ENCODE peak calls at places on chromosomes 6 and 20, in ten cellular contexts. S, V, E, A, Q, Y, P, D, G and H are unnamed samples. For H3K4me1, the result is how much of the 10 kb centered on the place peaks cover.

GRCh38 chr6:131652472-131652871 is 15.4 kb downstream of the ENPP3 start:
- DNase-seq in S (no peak), V (no peak), E (no peak), A (no peak), Q (no peak), Y (peak), P (no peak), D (no peak), G (no peak), H (no peak)

GRCh38 chr6:166662690-166663089 is 35.6 kb upstream of the RPS6KA2 start:
- DNase-seq in S (no peak), V (no peak), E (no peak), A (no peak), Q (no peak), Y (no peak), P (no peak), D (no peak), G (no peak), H (no peak)

GRCh38 chr6:166046232-166046631 is 121.4 kb downstream of the TBXT start:
- DNase-seq in S (no peak), V (no peak), E (no peak), A (no peak), Q (no peak), Y (no peak), P (no peak), D (no peak), G (peak), H (no peak)

GRCh38 chr6:36788768-36789167 is 50.5 kb downstream of the CPNE5 start:
- DNase-seq in S (no peak), V (no peak), E (no peak), A (no peak), Q (no peak), Y (no peak), P (no peak), D (no peak), G (no peak), H (no peak)

GRCh38 chr6:131982740-131983259 is 31.6 kb upstream of the CCN2 start:
- DNase-seq in S (no peak), V (no peak), E (no peak), A (no peak), Q (no peak), Y (no peak), P (no peak), D (no peak), G (no peak), H (no peak)

GRCh38 chr6:21587182-21587924 is 6.2 kb upstream of the SOX4 start:
- DNase-seq in S (peak), V (no peak), E (peak), A (peak), Q (peak), Y (peak), P (peak), D (peak), G (peak), H (no peak)

GRCh38 chr6:113464959-113465358 is 392.2 kb upstream of the MARCKS start:
- DNase-seq in S (no peak), V (no peak), E (no peak), A (no peak), Q (no peak), Y (no peak), P (no peak), D (no peak), G (peak), H (no peak)

GRCh38 chr6:126444874-126445273 is 105.0 kb downstream of the CENPW start:
- DNase-seq in S (no peak), V (no peak), E (no peak), A (no peak), Q (no peak), Y (no peak), P (no peak), D (no peak), G (no peak), H (no peak)

GRCh38 chr6:41406821-41407787 is 71.7 kb downstream of the NCR2 start:
- DNase-seq in S (no peak), V (no peak), E (peak), A (peak), Q (no peak), Y (no peak), P (no peak), D (no peak), G (no peak), H (no peak)

GRCh38 chr20:22213271-22213670 is 371.1 kb downstream of the FOXA2 start:
- DNase-seq in S (no peak), V (no peak), E (no peak), A (no peak), Q (no peak), Y (peak), P (no peak), D (no peak), G (no peak), H (no peak)

GRCh38 chr6:149235130-149235561 is 82.4 kb upstream of the TAB2 start:
- DNase-seq in S (no peak), V (no peak), E (peak), A (no peak), Q (no peak), Y (no peak), P (no peak), D (no peak), G (peak), H (no peak)

GRCh38 chr6:131844243-131844841 is 36.5 kb downstream of the ENPP1 start:
- DNase-seq in S (no peak), V (no peak), E (no peak), A (no peak), Q (no peak), Y (no peak), P (no peak), D (no peak), G (peak), H (no peak)

GRCh38 chr20:35042268-35042667 is 50.3 kb downstream of the TRPC4AP start:
- DNase-seq in S (no peak), V (no peak), E (no peak), A (no peak), Q (no peak), Y (no peak), P (no peak), D (peak), G (no peak), H (no peak)
- H3K27ac ChIP-seq in S (no peak), V (no peak), E (no peak), A (no peak), Q (no peak), Y (no peak), P (no peak), D (peak), G (no peak), H (no peak)

GRCh38 chr6:53919881-53920360 is 125.1 kb downstream of the LRRC1 start:
- DNase-seq in S (no peak), V (no peak), E (no peak), A (no peak), Q (no peak), Y (no peak), P (no peak), D (no peak), G (no peak), H (no peak)

GRCh38 chr6:53917464-53917842 is 122.6 kb downstream of the LRRC1 start:
- DNase-seq in S (no peak), V (no peak), E (no peak), A (no peak), Q (no peak), Y (no peak), P (no peak), D (no peak), G (no peak), H (no peak)

GRCh38 chr6:53916804-53917463 is 122.1 kb downstream of the LRRC1 start:
- DNase-seq in S (no peak), V (no peak), E (no peak), A (no peak), Q (no peak), Y (no peak), P (no peak), D (no peak), G (no peak), H (no peak)

GRCh38 chr6:53920881-53921280 is 126.1 kb downstream of the LRRC1 start:
- DNase-seq in S (no peak), V (no peak), E (no peak), A (no peak), Q (no peak), Y (no peak), P (no peak), D (no peak), G (no peak), H (no peak)

DNA sequence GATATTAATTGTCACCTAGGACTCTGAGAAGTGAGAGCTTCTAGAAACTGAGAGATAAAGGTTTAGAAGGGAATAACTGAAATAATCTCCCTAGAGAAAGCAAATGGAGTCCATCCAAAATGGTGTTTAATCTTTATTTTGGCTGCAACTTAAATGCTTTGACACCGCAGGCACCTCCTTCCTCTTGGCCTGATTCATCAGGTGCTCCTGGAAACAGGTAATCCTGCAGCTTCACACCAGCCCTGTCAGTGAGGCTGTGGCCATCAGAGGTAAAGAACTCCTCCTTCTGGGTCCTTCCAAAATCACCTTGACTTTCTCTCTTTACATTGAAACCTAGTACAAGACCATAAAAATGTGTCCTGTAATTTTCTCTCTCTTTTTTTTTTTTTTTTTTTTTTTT is 124.0 kb downstream of the LRRC1 start:
- DNase-seq in S (no peak), V (no peak), E (no peak), A (no peak), Q (no peak), Y (peak), P (no peak), D (no peak), G (no peak), H (no peak)
- H3K4me1 ChIP-seq in S (under half), V (under half), E (under half), A (under half), Q (under half), Y (under half), P (under half), D (under half), G (under half), H (under half)

DNA sequence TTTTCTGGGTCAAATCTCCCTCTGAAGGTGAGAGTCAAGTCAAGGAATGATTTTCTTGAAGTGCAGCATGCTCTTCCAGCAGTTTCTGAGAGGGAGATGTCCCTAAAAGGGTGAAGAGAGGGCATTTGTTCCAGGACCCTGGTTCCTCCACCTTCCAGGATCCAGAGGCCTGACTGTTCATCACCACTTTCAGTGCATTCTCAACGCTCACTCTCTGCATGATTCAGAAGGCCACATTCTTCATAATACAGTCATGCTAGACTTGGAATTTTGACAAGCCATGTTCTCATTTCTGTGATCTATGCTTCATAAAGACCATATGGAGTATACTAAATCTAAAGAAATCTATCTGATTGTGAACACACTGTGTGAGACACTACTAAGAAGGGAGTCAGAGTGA is 85.1 kb downstream of the PDE7B start:
- DNase-seq in S (no peak), V (no peak), E (no peak), A (no peak), Q (no peak), Y (no peak), P (no peak), D (no peak), G (peak), H (no peak)
- H3K27ac ChIP-seq in S (peak), V (no peak), E (no peak), A (no peak), Q (no peak), Y (no peak), P (peak), D (no peak), G (peak), H (no peak)

GRCh38 chr20:47351643-47352331 is 4.7 kb downstream of the ZMYND8 start:
- DNase-seq in S (no peak), V (no peak), E (no peak), A (peak), Q (no peak), Y (no peak), P (no peak), D (peak), G (no peak), H (no peak)
- H3K4me1 ChIP-seq in S (under half), V (under half), E (half or more), A (half or more), Q (half or more), Y (under half), P (half or more), D (half or more), G (half or more), H (under half)